ENCODE peak calls at places on chromosomes 4 and X, in six cellular contexts. M is breast epithelium, P is transverse colon, N is sigmoid colon, F is ovary, Q is heart left ventricle. W is an unnamed sample.
A peak's percentile ranks its signal among the peaks of the same experiment; 100 is the strongest.

GRCh38 chrX:118355225-118355920 is 9.5 kb downstream of the WDR44 start:
- DNase-seq in F (no peak), M (no peak), P (no peak), N (no peak), Q (no peak), W (no peak)

GRCh38 chr4:4765811-4766210 is 93.7 kb upstream of the MSX1 start:
- DNase-seq in Q (no peak), M (no peak), F (no peak), P (no peak), N (no peak), W (no peak)

GRCh38 chr4:181792641-181793612 is 450.3 kb upstream of the TENM3 start:
- DNase-seq in M (no peak), Q (no peak), P (no peak), N (no peak), F (no peak), W (no peak)

GRCh38 chr4:145195167-145195952 is 15.0 kb upstream of the OTUD4 start:
- DNase-seq in P (no peak), Q (no peak), N (no peak), F (no peak), M (no peak), W (no peak)

GRCh38 chr4:110292994-110293744 is 94.8 kb upstream of the ELOVL6 start:
- DNase-seq in N (no peak), M (no peak), Q (no peak), F (no peak), P (no peak), W (no peak)

GRCh38 chr4:57132746-57133142 is 22.6 kb upstream of the IGFBP7 start:
- DNase-seq in F (no peak), N (no peak), Q (no peak), M (no peak), P (no peak), W (no peak)

GRCh38 chrX:39815621-39816020 is 282.1 kb downstream of the BCOR start:
- DNase-seq in P (no peak), Q (no peak), N (no peak), M (no peak), F (no peak), W (no peak)

GRCh38 chrX:40877869-40878268 is 142.5 kb upstream of the MED14 start:
- DNase-seq in N (no peak), P (no peak), F (no peak), M (no peak), Q (no peak), W (no peak)

GRCh38 chr4:151195801-151196200 is 81.2 kb upstream of the PRSS48 start:
- DNase-seq in Q (no peak), M (no peak), F (no peak), P (no peak), N (no peak), W (peak; percentile 17)

GRCh38 chr4:40870076-40870624 is 120.4 kb downstream of the NSUN7 start:
- DNase-seq in N (no peak), P (no peak), F (no peak), M (no peak), Q (no peak), W (no peak)

GRCh38 chr4:518569-519083 is 19.6 kb downstream of the PIGG start:
- DNase-seq in P (no peak), N (no peak), Q (no peak), M (no peak), F (no peak), W (no peak)

GRCh38 chr4:142416121-142416520 is 430.0 kb downstream of the INPP4B start:
- DNase-seq in F (no peak), N (no peak), P (no peak), M (no peak), Q (no peak), W (no peak)

GRCh38 chr4:107666134-107666533 is 53.9 kb downstream of the PAPSS1 start:
- DNase-seq in N (no peak), Q (no peak), F (no peak), P (no peak), M (no peak), W (no peak)

GRCh38 chr4:71487324-71487677 is 148.5 kb downstream of the SLC4A4 start:
- DNase-seq in Q (no peak), P (no peak), N (no peak), F (no peak), M (no peak), W (no peak)

GRCh38 chrX:20664774-20665173 is 398.1 kb upstream of the RPS6KA3 start:
- DNase-seq in F (no peak), N (no peak), P (no peak), M (no peak), Q (no peak), W (no peak)

GRCh38 chr4:26937567-26937966 is 76.9 kb downstream of the STIM2 start:
- DNase-seq in F (no peak), N (no peak), P (no peak), Q (no peak), M (no peak), W (no peak)

GRCh38 chr4:108982786-108983185 is 219.9 kb upstream of the ETNPPL start:
- DNase-seq in Q (no peak), P (no peak), N (no peak), M (no peak), F (no peak), W (no peak)

GRCh38 chr4:153294631-153295030 is 49.9 kb upstream of the MND1 start:
- DNase-seq in Q (no peak), M (peak; percentile 36), P (no peak), N (no peak), F (no peak), W (no peak)

GRCh38 chrX:107935200-107935599 is 47.0 kb downstream of the TEX13B start:
- DNase-seq in Q (peak; percentile 17), M (no peak), F (no peak), N (no peak), P (no peak), W (peak; percentile 11)

GRCh38 chrX:65596270-65596669 is 61.7 kb upstream of the LAS1L start:
- DNase-seq in P (peak; percentile 24), F (no peak), M (peak; percentile 35), Q (no peak), N (no peak), W (no peak)

GRCh38 chr4:63348735-63349673 is 1060.2 kb downstream of the TECRL start:
- DNase-seq in F (no peak), Q (peak; percentile 11), P (no peak), N (peak; percentile 50), M (no peak), W (no peak)

GRCh38 chr4:79862842-79863241 is 210.2 kb downstream of the ANTXR2 start:
- DNase-seq in M (no peak), Q (peak; percentile 28), P (no peak), N (no peak), F (no peak), W (no peak)

GRCh38 chrX:55135171-55135570 is 46.4 kb downstream of the PAGE2 start:
- DNase-seq in N (no peak), F (peak; percentile 25), Q (peak; percentile 27), P (peak; percentile 43), M (peak; percentile 19), W (no peak)

GRCh38 chr4:39616651-39617050 is 22.0 kb downstream of the SMIM14 start:
- DNase-seq in N (no peak), P (no peak), F (no peak), M (no peak), Q (no peak), W (no peak)

GRCh38 chr4:149264093-149264733 is 551.4 kb downstream of the IQCM start:
- DNase-seq in M (no peak), P (peak; percentile 30), N (no peak), Q (peak; percentile 18), F (no peak), W (peak; percentile 1)

GRCh38 chr4:169305173-169305572 is 34.4 kb upstream of the SH3RF1 start:
- DNase-seq in M (no peak), N (no peak), Q (no peak), F (no peak), P (no peak), W (no peak)

GRCh38 chr4:169309326-169309967 is 38.7 kb upstream of the SH3RF1 start:
- DNase-seq in F (no peak), P (no peak), N (no peak), M (no peak), Q (no peak), W (no peak)

GRCh38 chr4:169307581-169307980 is 36.8 kb upstream of the SH3RF1 start:
- DNase-seq in F (no peak), P (no peak), N (no peak), M (no peak), Q (no peak), W (no peak)

DNA sequence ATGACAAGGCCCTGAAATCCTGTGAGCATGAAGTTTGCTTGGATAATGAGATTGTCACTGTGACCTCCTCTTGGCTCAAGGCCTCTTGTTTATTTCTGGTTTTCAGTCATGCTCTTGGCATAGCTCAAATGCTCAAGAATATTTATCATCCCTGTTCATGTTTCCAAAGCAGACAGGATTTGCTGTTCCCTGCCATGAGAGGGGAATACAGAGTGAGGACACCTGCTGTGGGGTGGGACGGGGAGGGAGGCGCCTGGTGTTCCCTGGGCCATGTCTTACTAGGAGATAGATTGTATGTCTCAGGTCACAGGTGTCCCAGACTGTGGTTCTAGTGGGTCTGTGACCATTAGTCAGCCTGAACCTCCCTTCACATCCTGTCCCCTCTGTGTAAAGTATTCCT is 34.9 kb upstream of the SH3RF1 start:
- DNase-seq in Q (no peak), N (no peak), M (no peak), F (no peak), P (no peak), W (no peak)
- TF ChIP-seq POLR2A in Q (no peak), N (no peak), M (no peak), F (no peak), P (no peak), W (no peak)

GRCh38 chr4:22515888-22516541 is at the start of gene ADGRA3:
- DNase-seq in F (peak; percentile 82), P (peak; percentile 80), N (peak; percentile 88), Q (peak; percentile 88), M (peak; percentile 61), W (peak; percentile 57)
- TF ChIP-seq POLR2A in F (no peak), P (peak; percentile 43), N (no peak), Q (peak; percentile 43), M (no peak), W (peak; percentile 49)

GRCh38 chrX:15298201-15298600 is 17.2 kb downstream of the ASB11 start:
- DNase-seq in P (no peak), N (no peak), F (no peak), Q (no peak), M (no peak), W (no peak)

GRCh38 chrX:15298780-15299179 is 16.7 kb downstream of the ASB11 start:
- DNase-seq in F (no peak), Q (no peak), M (no peak), P (no peak), N (no peak), W (no peak)

GRCh38 chrX:15299945-15300851 is 15.2 kb downstream of the ASB11 start:
- DNase-seq in M (no peak), P (no peak), F (no peak), N (no peak), Q (no peak), W (no peak)

DNA sequence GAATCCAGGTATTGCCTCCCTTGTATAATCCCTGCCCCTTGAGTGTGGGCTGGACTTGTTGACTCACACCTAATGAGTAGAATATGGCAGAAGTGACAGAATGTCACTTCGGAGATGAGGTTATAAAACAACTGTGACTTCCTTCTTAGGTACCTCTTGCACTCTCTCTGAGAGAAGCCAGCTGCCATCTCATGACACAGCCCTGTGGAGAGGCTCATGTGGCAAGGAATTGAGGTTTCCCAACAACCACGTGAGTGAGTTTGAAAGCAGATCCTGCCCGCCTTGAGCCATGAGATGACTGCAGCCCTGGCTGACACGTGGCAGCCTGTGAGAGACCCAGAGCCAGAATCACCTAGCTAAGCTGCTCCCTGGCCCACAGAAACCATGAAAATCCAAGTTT is 13.5 kb downstream of the ASB11 start:
- DNase-seq in P (peak; percentile 35), F (no peak), N (peak; percentile 81), M (no peak), Q (peak; percentile 63), W (no peak)
- TF ChIP-seq POLR2A in P (no peak), F (no peak), N (no peak), M (no peak), Q (no peak), W (no peak)

GRCh38 chr4:3531887-3532713 is at the start of gene LRPAP1:
- DNase-seq in N (peak; percentile 95), M (peak; percentile 84), Q (peak; percentile 95), F (peak; percentile 96), P (peak; percentile 93), W (peak; percentile 97)
- TF ChIP-seq POLR2A in N (peak; percentile 89), M (peak; percentile 79), Q (peak; percentile 97), F (peak; percentile 80), P (peak; percentile 97), W (peak; percentile 97)